ENCODE peak calls at places on chromosome 6, in five cellular contexts. O is H1, J is GM23338, A is K562, K is GM12878. M is an unnamed sample.

GRCh38 chr6:1701668-1702353 is 92.1 kb downstream of the FOXC1 start:
- DNase-seq in J (peak), O (no peak), A (no peak), K (no peak), M (no peak)

GRCh38 chr6:29553268-29554057 is 6.1 kb downstream of the UBD start:
- DNase-seq in J (peak), A (no peak), O (peak), K (no peak), M (peak)

GRCh38 chr6:108562503-108562993 is 1.8 kb downstream of the FOXO3 start:
- DNase-seq in K (no peak), O (peak), J (peak), A (peak), M (peak)

GRCh38 chr6:139356924-139357323 is 17.5 kb downstream of the CITED2 start:
- DNase-seq in K (no peak), A (no peak), O (no peak), J (no peak), M (no peak)

GRCh38 chr6:88587158-88587537 is 376.3 kb downstream of the RNGTT start:
- DNase-seq in O (no peak), A (no peak), J (no peak), K (no peak), M (no peak)

GRCh38 chr6:105835373-105835772 is 250.8 kb upstream of the PRDM1 start:
- DNase-seq in J (peak), A (peak), K (no peak), O (peak), M (peak)

GRCh38 chr6:18034798-18035202 is 47.4 kb upstream of the KIF13A start:
- DNase-seq in A (peak), J (no peak), K (no peak), O (no peak), M (no peak)

GRCh38 chr6:71351190-71351589 is 62.6 kb downstream of the OGFRL1 start:
- DNase-seq in K (no peak), J (no peak), O (no peak), A (no peak), M (no peak)

GRCh38 chr6:31865205-31866118 is 2.8 kb upstream of the NEU1 start:
- DNase-seq in A (no peak), O (no peak), J (no peak), K (no peak), M (no peak)

GRCh38 chr6:46888031-46888430 is 33.7 kb downstream of the ADGRF5 start:
- DNase-seq in O (no peak), J (no peak), A (no peak), K (no peak), M (no peak)

GRCh38 chr6:21588812-21589811 is 4.4 kb upstream of the SOX4 start:
- DNase-seq in O (no peak), K (no peak), A (peak), J (peak), M (peak)

GRCh38 chr6:121823437-121823851 is 388.0 kb downstream of the GJA1 start:
- DNase-seq in J (peak), A (no peak), K (no peak), O (peak), M (no peak)

GRCh38 chr6:70221025-70221714 is 81.7 kb downstream of the COL9A1 start:
- DNase-seq in A (peak), K (no peak), O (no peak), J (peak), M (no peak)

GRCh38 chr6:14545496-14545895 is 427.9 kb downstream of the CD83 start:
- DNase-seq in O (no peak), A (no peak), J (no peak), K (no peak), M (no peak)

GRCh38 chr6:26607434-26608230 is 10.9 kb downstream of the ABT1 start:
- DNase-seq in J (peak), K (no peak), O (no peak), A (peak), M (peak)

GRCh38 chr6:154435400-154435945 is 75.0 kb downstream of the CNKSR3 start:
- DNase-seq in A (no peak), K (no peak), O (no peak), J (no peak), M (no peak)

GRCh38 chr6:166927240-166927941 is 29.0 kb downstream of the RNASET2 start:
- DNase-seq in O (no peak), A (no peak), K (no peak), J (no peak), M (no peak)

GRCh38 chr6:20700375-20700774 is 166.1 kb downstream of the CDKAL1 start:
- DNase-seq in O (no peak), J (no peak), K (no peak), A (no peak), M (no peak)

GRCh38 chr6:139011980-139012379 is 16.6 kb upstream of the ABRACL start:
- DNase-seq in A (no peak), J (no peak), O (no peak), K (no peak), M (no peak)

GRCh38 chr6:50093116-50093937 is 43.6 kb upstream of the DEFB112 start:
- DNase-seq in K (no peak), J (no peak), A (no peak), O (no peak), M (no peak)

GRCh38 chr6:50091641-50092040 is 41.9 kb upstream of the DEFB112 start:
- DNase-seq in J (no peak), O (no peak), A (no peak), K (no peak), M (no peak)

GRCh38 chr6:50087231-50087954 is 37.7 kb upstream of the DEFB112 start:
- DNase-seq in J (peak), K (no peak), A (no peak), O (no peak), M (no peak)
- TF ChIP-seq CREB1 in J (no peak), K (no peak), A (no peak), O (no peak), M (no peak)

GRCh38 chr6:170186909-170187668 is 103.8 kb downstream of the DLL1 start:
- DNase-seq in A (no peak), K (no peak), O (no peak), J (no peak), M (no peak)
- TF ChIP-seq CREB1 in A (no peak), K (no peak), O (no peak), J (no peak), M (no peak)

DNA sequence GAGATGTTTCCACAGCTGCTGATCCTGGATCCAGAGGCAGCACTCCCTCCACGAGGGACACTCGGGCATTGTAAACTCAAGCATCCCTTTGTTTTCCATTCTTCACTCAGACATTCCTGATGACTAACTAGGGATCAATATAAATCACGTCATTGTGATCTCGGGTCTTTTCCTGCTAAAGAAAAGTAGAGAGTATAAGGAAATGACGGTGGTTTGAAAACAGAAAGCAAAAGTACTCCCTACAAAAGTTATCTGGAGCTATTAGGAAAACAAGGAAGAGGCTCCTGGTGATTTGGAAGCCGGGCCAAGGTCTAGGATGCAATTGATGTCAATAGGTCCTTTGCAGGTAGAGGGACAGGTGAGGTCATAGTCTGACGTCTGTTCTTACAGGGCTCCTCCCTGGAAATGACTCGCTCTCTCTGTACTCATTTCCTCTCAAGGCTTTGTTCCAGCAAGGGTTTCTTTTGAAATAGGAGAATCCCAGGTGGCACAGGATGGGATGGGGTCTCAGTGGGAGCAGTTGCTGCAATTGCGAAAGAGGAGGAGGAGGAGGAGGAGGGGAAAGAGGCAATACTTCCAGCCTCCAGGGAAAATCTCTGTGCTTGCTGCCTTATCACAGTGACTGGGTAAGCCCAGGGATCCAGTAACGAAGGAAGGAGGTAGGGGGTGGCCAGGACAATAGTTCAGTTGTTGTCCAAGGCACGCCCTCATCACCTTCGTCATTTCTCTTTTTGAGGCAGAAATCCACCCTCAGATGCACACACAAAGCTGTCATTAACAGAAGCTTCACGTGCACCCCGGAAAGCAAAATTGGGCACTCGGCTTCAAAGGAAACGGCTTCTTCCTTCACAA is 222.9 kb downstream of the LY86 start:
- DNase-seq in J (peak), A (no peak), K (no peak), O (peak), M (peak)
- TF ChIP-seq CREB1 in J (peak), A (peak), K (peak), O (peak), M (no peak)

DNA sequence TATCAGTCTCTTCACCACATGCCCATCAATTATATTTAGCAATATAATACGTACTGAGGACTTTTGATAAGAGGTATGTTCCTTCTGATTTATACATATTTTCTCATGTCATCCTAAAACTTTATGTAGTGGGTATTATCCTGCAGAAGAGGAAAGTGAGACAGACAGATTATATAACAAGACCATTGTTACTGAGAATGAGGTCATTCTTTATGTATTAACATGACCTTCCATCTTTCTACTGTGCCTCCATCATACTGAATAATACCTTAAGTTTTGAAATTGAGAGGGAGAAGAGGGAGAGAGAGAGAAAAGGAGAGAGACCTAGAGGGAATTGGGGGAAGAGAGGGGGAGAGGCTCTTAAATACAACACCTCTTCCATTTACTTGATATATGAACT is 90.9 kb upstream of the CARMIL1 start:
- DNase-seq in A (no peak), K (no peak), O (no peak), J (no peak), M (no peak)
- TF ChIP-seq CREB1 in A (no peak), K (no peak), O (no peak), J (no peak), M (no peak)

DNA sequence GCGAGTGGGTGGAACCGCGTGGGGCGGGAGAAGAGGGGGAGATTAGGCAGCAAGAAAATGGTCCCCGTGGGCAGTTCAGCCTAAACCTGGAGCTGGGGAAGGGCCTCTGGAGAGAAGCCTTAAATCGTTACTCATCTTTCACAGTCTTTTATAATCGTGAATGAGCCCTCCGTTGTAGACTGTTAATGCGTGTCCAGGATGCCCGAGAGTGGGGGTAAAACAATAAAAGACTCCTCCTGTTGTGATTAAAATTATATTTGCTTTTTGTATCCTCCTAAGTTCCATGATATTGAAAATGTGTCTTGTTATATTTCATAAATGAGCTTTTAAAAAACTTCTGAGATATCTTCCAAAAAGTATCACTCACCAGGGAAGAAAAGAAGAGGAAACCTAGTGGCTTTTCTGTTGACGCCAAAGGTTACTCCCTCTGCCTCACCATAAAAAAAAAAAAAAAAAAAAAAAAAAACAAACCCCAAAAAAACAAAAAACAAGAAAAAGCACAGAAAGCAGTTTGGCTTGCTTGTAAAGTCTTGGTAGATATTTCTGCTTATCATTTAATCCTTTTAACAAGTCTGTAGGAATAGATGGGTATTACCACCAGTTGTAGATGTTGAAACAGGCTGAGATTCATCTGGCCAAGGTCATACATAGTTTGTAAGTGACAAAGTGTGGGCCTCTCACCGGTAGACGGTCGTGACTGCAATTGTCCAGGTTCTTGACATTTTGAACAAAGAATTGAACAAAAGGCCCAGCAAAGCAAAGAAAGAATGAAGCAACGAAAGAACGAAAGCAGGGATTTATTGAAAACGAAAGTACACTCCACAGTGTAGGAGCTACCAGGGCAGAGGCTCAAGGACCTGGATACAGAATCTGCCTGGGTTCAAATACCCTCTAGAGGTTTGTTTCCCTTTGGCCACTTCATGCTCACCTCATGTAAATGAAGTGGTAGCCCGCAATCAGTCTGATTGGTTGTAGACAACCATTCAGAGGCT is 11.4 kb upstream of the ELOVL5 start:
- DNase-seq in A (no peak), J (no peak), K (no peak), O (no peak), M (no peak)
- TF ChIP-seq CREB1 in A (no peak), J (no peak), K (no peak), O (no peak), M (no peak)

M was measured in WTC11.